ENCODE peak calls at places on chromosome 2, in eight cellular contexts. I is astrocyte, U is PC-9, R is cardiac muscle cell, W is gastrocnemius medialis, P is mesothelial cell of epicardium, J is left lung, E is bronchial epithelial cell. T is an unnamed sample.

GRCh38 chr2:64401501-64401880 is 52.5 kb upstream of the LGALSL start:
- DNase-seq in I (no peak), U (peak; percentile 80), R (no peak), W (no peak), P (no peak), J (no peak), E (no peak), T (peak; percentile 43)

GRCh38 chr2:206020151-206020550 is 65.8 kb downstream of the INO80D start:
- DNase-seq in I (no peak), U (no peak), R (no peak), W (no peak), P (no peak), J (no peak), E (peak; percentile 70), T (no peak)

GRCh38 chr2:128504242-128505149 is 185.8 kb upstream of the HS6ST1 start:
- DNase-seq in I (no peak), U (peak; percentile 31), R (no peak), W (no peak), P (no peak), J (no peak), E (no peak), T (no peak)

GRCh38 chr2:204665244-204665643 is 120.0 kb downstream of the PARD3B start:
- DNase-seq in I (peak; percentile 89), U (peak; percentile 68), R (peak; percentile 55), W (no peak), P (no peak), J (no peak), E (peak; percentile 55), T (no peak)

GRCh38 chr2:61419570-61419969 is 51.3 kb downstream of the USP34 start:
- DNase-seq in I (no peak), U (no peak), R (no peak), W (no peak), P (no peak), J (no peak), E (peak; percentile 55), T (no peak)

GRCh38 chr2:75513616-75514170 is 47.0 kb downstream of the EVA1A start:
- DNase-seq in I (peak; percentile 92), U (no peak), R (peak; percentile 60), W (no peak), P (no peak), J (no peak), E (peak; percentile 74), T (no peak)

GRCh38 chr2:157269922-157270321 is 12.4 kb downstream of the GALNT5 start:
- DNase-seq in I (no peak), U (no peak), R (no peak), W (no peak), P (no peak), J (no peak), E (no peak), T (no peak)

GRCh38 chr2:147854557-147855134 is 9.8 kb downstream of the ACVR2A start:
- DNase-seq in I (no peak), U (no peak), R (no peak), W (no peak), P (no peak), J (no peak), E (no peak), T (no peak)

GRCh38 chr2:168253379-168253778 is 6.0 kb upstream of the STK39 start:
- DNase-seq in I (no peak), U (no peak), R (no peak), W (no peak), P (no peak), J (no peak), E (no peak), T (no peak)

GRCh38 chr2:30306522-30306921 is 75.2 kb downstream of the LBH start:
- DNase-seq in I (peak; percentile 25), U (no peak), R (no peak), W (no peak), P (no peak), J (no peak), E (peak; percentile 42), T (no peak)

GRCh38 chr2:174014699-174015070 is 49.5 kb upstream of the SP3 start:
- DNase-seq in I (no peak), U (no peak), R (no peak), W (no peak), P (no peak), J (no peak), E (no peak), T (no peak)

GRCh38 chr2:217913415-217913814 is 89.4 kb downstream of the TNS1 start:
- DNase-seq in I (no peak), U (no peak), R (no peak), W (no peak), P (no peak), J (peak; percentile 62), E (no peak), T (no peak)

GRCh38 chr2:112268547-112268946 is 6.8 kb upstream of the ZC3H6 start:
- DNase-seq in I (no peak), U (no peak), R (no peak), W (no peak), P (no peak), J (no peak), E (no peak), T (no peak)

DNA sequence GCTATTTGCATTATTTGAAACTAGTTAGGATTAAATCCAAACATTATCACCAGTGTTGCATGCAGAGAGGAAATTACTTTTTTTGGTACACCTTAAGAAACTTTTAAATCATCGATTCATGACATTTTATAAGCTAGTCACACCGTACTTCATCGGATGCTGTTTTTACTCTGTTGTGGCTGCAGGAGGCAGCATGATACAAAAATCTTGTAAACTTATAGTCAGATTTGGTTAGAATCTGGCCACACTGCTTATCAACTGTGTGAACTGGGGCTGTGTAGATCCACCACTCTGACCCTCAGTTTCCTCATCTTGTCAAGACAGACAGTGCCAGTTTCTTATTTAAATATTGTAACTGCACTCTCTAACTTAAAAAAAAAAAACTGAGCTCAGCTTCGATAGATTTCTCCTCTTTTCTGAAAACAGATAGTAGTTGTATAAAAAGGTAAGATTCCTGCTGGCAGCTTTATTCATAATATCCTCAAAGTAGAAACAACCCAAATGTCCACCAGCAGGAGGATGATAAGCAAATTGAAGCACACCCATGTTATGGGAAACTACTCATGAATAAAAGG is 77.8 kb downstream of the RAPGEF4 start:
- DNase-seq in I (no peak), U (no peak), R (peak; percentile 68), W (no peak), P (no peak), J (no peak), E (peak; percentile 39), T (no peak)
- TF ChIP-seq CTCF in I (peak; percentile 51), U (peak; percentile 81), R (peak; percentile 64), W (peak; percentile 45), P (no peak), J (peak; percentile 44), E (peak; percentile 41), T (peak; percentile 68)

GRCh38 chr2:7032371-7032770 is 115.2 kb downstream of the RNF144A start:
- DNase-seq in I (no peak), U (no peak), R (no peak), W (no peak), P (no peak), J (no peak), E (no peak), T (no peak)

GRCh38 chr2:7033136-7033960 is 116.1 kb downstream of the RNF144A start:
- DNase-seq in I (no peak), U (no peak), R (no peak), W (no peak), P (no peak), J (no peak), E (no peak), T (no peak)

GRCh38 chr2:7030810-7031209 is 113.6 kb downstream of the RNF144A start:
- DNase-seq in I (no peak), U (no peak), R (no peak), W (no peak), P (no peak), J (no peak), E (no peak), T (no peak)

GRCh38 chr2:7029291-7030059 is 112.3 kb downstream of the RNF144A start:
- DNase-seq in I (no peak), U (no peak), R (no peak), W (no peak), P (no peak), J (no peak), E (no peak), T (no peak)

DNA sequence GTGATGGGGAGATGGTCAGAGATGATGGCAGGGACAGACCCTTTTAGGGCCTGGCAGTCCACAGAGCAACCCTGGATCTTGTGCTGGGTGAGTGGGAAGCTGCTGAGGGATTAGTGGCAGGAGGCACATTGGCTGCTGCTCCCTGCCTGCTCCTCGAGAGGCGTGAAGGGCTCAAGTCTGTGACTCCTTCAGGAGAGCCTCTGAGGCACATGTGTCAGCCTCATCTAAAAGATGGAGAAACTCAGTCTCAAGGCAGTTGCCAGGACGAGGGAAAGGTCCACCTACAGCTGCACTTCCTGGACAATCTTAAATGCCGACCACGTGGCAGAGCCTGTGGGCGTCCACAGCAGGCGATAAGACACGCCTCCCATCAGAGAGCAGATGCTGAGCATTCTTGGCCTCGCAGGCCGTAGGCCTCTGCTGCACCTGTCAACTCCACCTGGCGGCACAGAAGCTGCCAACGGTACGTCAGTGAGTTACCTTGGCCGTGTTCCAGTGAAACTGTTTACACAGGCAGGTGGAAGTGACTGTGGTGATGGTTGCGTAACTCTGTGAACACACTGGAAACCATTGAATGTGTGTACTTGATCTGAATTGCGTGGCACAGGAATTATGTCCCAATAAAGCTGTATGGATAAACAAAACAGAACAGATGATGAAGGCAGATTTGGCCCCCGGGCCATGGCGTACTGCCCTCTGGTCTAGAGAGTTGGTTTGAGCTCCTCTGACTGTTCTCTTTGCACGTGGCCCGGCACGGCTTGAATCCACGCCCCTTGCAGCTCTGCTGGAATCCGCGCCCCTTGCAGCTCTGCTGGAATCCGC is 114.4 kb downstream of the RNF144A start:
- DNase-seq in I (no peak), U (peak; percentile 97), R (peak; percentile 71), W (peak; percentile 58), P (no peak), J (peak; percentile 88), E (peak; percentile 58), T (no peak)
- TF ChIP-seq CTCF in I (no peak), U (no peak), R (no peak), W (no peak), P (no peak), J (no peak), E (no peak), T (no peak)

GRCh38 chr2:11129598-11130449 is 25.4 kb upstream of the SLC66A3 start:
- DNase-seq in I (no peak), U (peak; percentile 41), R (peak; percentile 32), W (no peak), P (peak; percentile 88), J (peak; percentile 92), E (peak; percentile 37), T (peak; percentile 68)
- TF ChIP-seq CTCF in I (no peak), U (peak; percentile 58), R (peak; percentile 26), W (peak; percentile 6), P (peak; percentile 33), J (no peak), E (peak; percentile 59), T (no peak)

DNA sequence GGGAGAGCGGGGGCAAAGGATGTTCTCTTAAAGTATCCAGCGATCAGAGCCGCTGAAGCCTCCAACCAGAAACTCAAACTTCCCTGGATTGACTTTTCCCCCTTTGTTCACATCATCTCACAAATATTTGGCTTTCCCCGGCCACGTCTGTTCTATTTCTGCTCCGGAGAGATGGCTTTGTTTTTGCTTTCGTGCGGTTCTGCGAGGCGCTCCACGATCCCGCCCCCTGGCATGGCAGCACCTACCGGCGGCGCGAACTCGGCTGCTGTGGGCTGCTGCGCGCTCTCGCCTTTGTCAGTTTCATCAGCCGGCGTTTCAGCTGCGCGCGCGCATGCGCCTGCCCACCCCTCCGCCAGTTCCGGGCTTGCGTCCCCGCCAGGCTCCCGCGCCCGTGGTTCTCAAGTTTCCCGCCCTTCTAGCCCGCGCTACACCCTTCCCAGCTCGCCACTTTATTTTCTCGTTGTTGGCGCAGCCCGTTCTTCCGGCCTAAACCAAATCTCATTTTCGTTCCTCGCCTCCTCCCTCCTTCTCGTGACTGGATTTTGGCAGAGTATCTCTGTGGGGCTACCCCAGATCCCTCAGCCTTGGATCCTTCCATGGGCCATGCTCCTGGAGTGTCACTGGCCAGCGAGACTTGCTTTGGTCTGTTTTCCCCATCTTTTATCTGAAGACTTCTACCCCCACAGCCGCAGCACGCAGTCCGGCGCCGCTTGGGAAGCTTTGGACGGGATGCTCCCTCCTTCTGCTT is 98.0 kb downstream of the INSIG2 start:
- DNase-seq in I (peak; percentile 70), U (peak; percentile 72), R (peak; percentile 90), W (peak; percentile 63), P (peak; percentile 87), J (peak; percentile 95), E (peak; percentile 53), T (peak; percentile 89)
- TF ChIP-seq CTCF in I (no peak), U (no peak), R (no peak), W (no peak), P (no peak), J (no peak), E (peak; percentile 29), T (no peak)